ENCODE peak calls at places on chromosomes 1 and 21, in ten cellular contexts. V is A549; C is ovary; K is cardiac fibroblast; F is lower lobe of right lung; W is upper lobe of right lung; N is tibial nerve; U is left ventricle myocardium inferior; O is CD8-positive, alpha-beta T cell; I is BJ. R is an unnamed sample.

GRCh38 chr1:2981388-2981787 is 39.9 kb upstream of the ACTRT2 start:
- DNase-seq in V (no peak), C (no peak), K (no peak), F (no peak), W (peak), N (no peak), U (no peak), O (no peak), I (no peak), R (no peak)

GRCh38 chr21:41768371-41769042 is 1.7 kb upstream of the RIPK4 start:
- DNase-seq in V (no peak), C (no peak), K (peak), F (peak), W (peak), N (no peak), U (no peak), O (no peak), I (peak), R (peak)

GRCh38 chr1:198108646-198109045 is 48.2 kb upstream of the NEK7 start:
- DNase-seq in V (no peak), C (no peak), K (no peak), F (no peak), W (no peak), N (no peak), U (no peak), O (no peak), I (no peak), R (no peak)

GRCh38 chr1:219541946-219542345 is 71.0 kb downstream of the ZC3H11B start:
- DNase-seq in V (no peak), C (no peak), K (no peak), F (no peak), W (no peak), N (no peak), U (no peak), O (no peak), I (no peak), R (no peak)

GRCh38 chr1:51284487-51284954 is 45.8 kb downstream of the TTC39A start:
- DNase-seq in V (no peak), C (no peak), K (peak), F (no peak), W (no peak), N (no peak), U (no peak), O (no peak), I (no peak), R (peak)

GRCh38 chr1:153428790-153429189 is 12.5 kb downstream of the S100A7A start:
- DNase-seq in V (no peak), C (no peak), K (no peak), F (no peak), W (no peak), N (no peak), U (no peak), O (no peak), I (no peak), R (no peak)

GRCh38 chr1:31101147-31101502 is 35.6 kb upstream of the PUM1 start:
- DNase-seq in V (no peak), C (peak), K (peak), F (no peak), W (no peak), N (peak), U (no peak), O (no peak), I (no peak), R (peak)

GRCh38 chr1:39407889-39408640 is 83.4 kb upstream of the BMP8A start:
- DNase-seq in V (no peak), C (no peak), K (no peak), F (no peak), W (no peak), N (no peak), U (no peak), O (no peak), I (no peak), R (no peak)

GRCh38 chr1:47527653-47528272 is 89.9 kb downstream of the FOXD2 start:
- DNase-seq in V (no peak), C (no peak), K (no peak), F (no peak), W (no peak), N (no peak), U (no peak), O (no peak), I (no peak), R (no peak)

GRCh38 chr1:218718977-218719376 is 373.8 kb downstream of the TGFB2 start:
- DNase-seq in V (no peak), C (no peak), K (no peak), F (no peak), W (no peak), N (no peak), U (no peak), O (no peak), I (no peak), R (peak)

GRCh38 chr1:245118806-245119205 is 36.0 kb upstream of the KIF26B start:
- DNase-seq in V (no peak), C (no peak), K (no peak), F (no peak), W (peak), N (no peak), U (no peak), O (no peak), I (no peak), R (no peak)

GRCh38 chr21:42674351-42674940 is 21.0 kb downstream of the PDE9A start:
- DNase-seq in V (no peak), C (peak), K (peak), F (no peak), W (no peak), N (no peak), U (peak), O (no peak), I (no peak), R (peak)

GRCh38 chr21:14527690-14528652 is 18.1 kb downstream of the SAMSN1 start:
- DNase-seq in V (no peak), C (no peak), K (no peak), F (no peak), W (no peak), N (no peak), U (no peak), O (no peak), I (no peak), R (no peak)
- H3K4me3 ChIP-seq in V (no peak), C (no peak), K (no peak), F (no peak), W (no peak), N (no peak), U (no peak), O (no peak), I (no peak), R (no peak)

DNA sequence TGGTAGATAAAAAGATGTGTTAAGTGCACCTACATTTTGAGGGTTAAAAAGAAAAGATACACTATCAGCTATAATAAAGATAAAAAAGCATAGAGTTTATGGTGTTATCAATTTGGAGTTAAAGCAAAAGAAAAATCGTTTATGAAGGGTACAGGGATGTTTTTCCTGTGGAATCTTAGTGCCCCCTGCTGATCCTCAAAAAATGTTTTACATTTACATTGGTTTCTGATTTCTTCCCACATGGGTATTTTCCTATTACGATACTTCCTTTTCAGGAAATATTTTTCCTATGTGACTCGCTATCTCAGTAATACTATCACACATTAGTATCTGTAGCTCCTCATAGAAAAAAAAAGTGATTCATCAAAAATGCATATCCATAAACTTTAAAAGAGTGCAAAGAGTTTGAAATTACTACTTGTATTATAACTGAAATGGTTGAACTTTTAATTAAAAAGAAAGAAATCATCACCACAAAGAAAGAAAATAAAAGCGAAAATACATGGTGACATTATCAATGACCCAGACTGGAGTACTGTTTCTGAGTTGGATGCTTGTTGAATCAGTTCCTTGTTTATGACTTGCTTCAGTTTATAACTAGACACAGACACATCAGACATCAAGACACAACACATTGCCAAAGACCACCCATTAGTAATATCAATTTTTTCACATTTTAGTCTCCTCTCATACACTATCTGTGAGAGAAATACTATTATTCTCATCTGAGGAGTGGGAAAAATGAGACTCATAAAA is 293.2 kb downstream of the MRPL39 start:
- DNase-seq in V (no peak), C (no peak), K (peak), F (no peak), W (no peak), N (no peak), U (no peak), O (no peak), I (no peak), R (peak)
- TF ChIP-seq CTCF in V (no peak), C (no peak), K (peak), F (peak), W (peak), N (no peak), U (peak), O (no peak), I (peak), R (peak)

GRCh38 chr1:43286533-43286932 is 1.2 kb upstream of the C1orf210 start:
- DNase-seq in V (no peak), C (no peak), K (no peak), F (peak), W (no peak), N (no peak), U (no peak), O (no peak), I (no peak), R (no peak)

GRCh38 chr1:43284711-43285110 is 670 bp downstream of the C1orf210 start:
- DNase-seq in V (no peak), C (no peak), K (no peak), F (peak), W (peak), N (no peak), U (no peak), O (no peak), I (no peak), R (no peak)

GRCh38 chr1:43286115-43286514 is 734 bp upstream of the C1orf210 start:
- DNase-seq in V (no peak), C (no peak), K (no peak), F (peak), W (peak), N (no peak), U (no peak), O (no peak), I (no peak), R (no peak)

GRCh38 chr1:43284065-43284464 is 1.3 kb downstream of the C1orf210 start:
- DNase-seq in V (no peak), C (no peak), K (no peak), F (no peak), W (peak), N (no peak), U (no peak), O (no peak), I (no peak), R (no peak)

GRCh38 chr1:43285269-43285986 is at the start of gene C1orf210:
- DNase-seq in V (no peak), C (no peak), K (no peak), F (peak), W (peak), N (no peak), U (no peak), O (no peak), I (no peak), R (no peak)
- H3K4me3 ChIP-seq in V (no peak), C (no peak), K (no peak), F (peak), W (peak), N (no peak), U (no peak), O (no peak), I (no peak), R (no peak)

DNA sequence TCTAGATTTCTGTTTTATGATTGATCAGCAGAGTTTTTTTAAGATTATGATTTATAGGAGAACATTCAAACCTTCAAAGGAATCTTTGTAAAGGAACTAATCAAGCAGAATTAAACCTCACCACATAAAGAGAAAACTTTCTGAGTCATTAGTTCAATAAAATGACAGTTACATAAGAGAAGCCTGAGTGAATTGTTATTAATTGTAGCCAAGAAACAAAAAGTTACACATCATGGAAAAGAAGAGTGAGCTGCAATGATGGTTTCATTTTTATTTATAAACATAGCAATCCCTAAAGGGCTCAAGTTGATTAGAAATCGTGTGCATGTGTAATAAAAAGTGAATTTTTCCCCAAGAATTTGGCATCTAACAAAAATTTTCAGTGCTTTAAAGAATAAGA is 731.4 kb downstream of the LTN1 start:
- DNase-seq in V (no peak), C (no peak), K (no peak), F (no peak), W (no peak), N (no peak), U (no peak), O (no peak), I (no peak), R (no peak)
- TF ChIP-seq CTCF in V (no peak), C (no peak), K (no peak), F (no peak), W (no peak), N (no peak), U (no peak), O (no peak), I (no peak), R (no peak)

GRCh38 chr21:18529253-18529652 is 125.7 kb upstream of the TMPRSS15 start:
- DNase-seq in V (no peak), C (no peak), K (peak), F (no peak), W (no peak), N (no peak), U (no peak), O (no peak), I (no peak), R (peak)
- H3K4me3 ChIP-seq in V (no peak), C (no peak), K (no peak), F (no peak), W (no peak), N (no peak), U (no peak), O (no peak), I (no peak), R (no peak)

GRCh38 chr1:240423525-240423924 is 188.4 kb downstream of the GREM2 start:
- DNase-seq in V (no peak), C (no peak), K (no peak), F (no peak), W (no peak), N (no peak), U (no peak), O (no peak), I (no peak), R (no peak)
- TF ChIP-seq CTCF in V (no peak), C (no peak), K (no peak), F (no peak), W (no peak), N (no peak), U (no peak), O (no peak), I (no peak), R (no peak)